ENCODE peak calls at places on chromosomes 13 and 19, in six cellular contexts. One of them, this sample, is unnamed. For H3K4me1, the result is how much of the 10 kb centered on the place peaks cover.

GRCh38 chr13:95643471-95643813 is 1.1 kb downstream of the DZIP1 start:
- DNase-seq in cardiac muscle cell: peak
- DNase-seq in left ventricle myocardium inferior: no peak
- DNase-seq in endothelial cell of umbilical vein: no peak
- DNase-seq in fibroblast of lung: peak
- DNase-seq in HCT116: no peak
- DNase-seq in this sample: no peak

GRCh38 chr19:30711296-30711695 is 339.1 kb downstream of the ZNF536 start:
- DNase-seq in cardiac muscle cell: no peak
- DNase-seq in left ventricle myocardium inferior: no peak
- DNase-seq in endothelial cell of umbilical vein: no peak
- DNase-seq in fibroblast of lung: no peak
- DNase-seq in HCT116: no peak
- DNase-seq in this sample: no peak

GRCh38 chr19:31185261-31185660 is 164.0 kb downstream of the TSHZ3 start:
- DNase-seq in cardiac muscle cell: no peak
- DNase-seq in left ventricle myocardium inferior: no peak
- DNase-seq in endothelial cell of umbilical vein: no peak
- DNase-seq in fibroblast of lung: no peak
- DNase-seq in HCT116: no peak
- DNase-seq in this sample: no peak

GRCh38 chr13:76759877-76760276 is 126.3 kb downstream of the KCTD12 start:
- DNase-seq in cardiac muscle cell: peak
- DNase-seq in left ventricle myocardium inferior: no peak
- DNase-seq in endothelial cell of umbilical vein: no peak
- DNase-seq in fibroblast of lung: peak
- DNase-seq in HCT116: no peak
- DNase-seq in this sample: no peak

GRCh38 chr19:11813801-11814706 is at the start of gene ZNF440:
- DNase-seq in cardiac muscle cell: peak
- DNase-seq in left ventricle myocardium inferior: peak
- DNase-seq in endothelial cell of umbilical vein: peak
- DNase-seq in fibroblast of lung: peak
- DNase-seq in HCT116: peak
- DNase-seq in this sample: peak

GRCh38 chr13:47904239-47904638 is 96.8 kb downstream of the SUCLA2 start:
- DNase-seq in cardiac muscle cell: no peak
- DNase-seq in left ventricle myocardium inferior: no peak
- DNase-seq in endothelial cell of umbilical vein: no peak
- DNase-seq in fibroblast of lung: no peak
- DNase-seq in HCT116: no peak
- DNase-seq in this sample: no peak

GRCh38 chr19:42531313-42531712 is 3.0 kb upstream of the CEACAM1 start:
- DNase-seq in cardiac muscle cell: no peak
- DNase-seq in left ventricle myocardium inferior: no peak
- DNase-seq in endothelial cell of umbilical vein: no peak
- DNase-seq in fibroblast of lung: no peak
- DNase-seq in HCT116: no peak
- DNase-seq in this sample: no peak

GRCh38 chr13:101977475-101977874 is 424.4 kb downstream of the FGF14 start:
- DNase-seq in cardiac muscle cell: no peak
- DNase-seq in left ventricle myocardium inferior: no peak
- DNase-seq in endothelial cell of umbilical vein: no peak
- DNase-seq in fibroblast of lung: no peak
- DNase-seq in HCT116: no peak
- DNase-seq in this sample: no peak

GRCh38 chr13:103539721-103540120 is 473.5 kb upstream of the SLC10A2 start:
- DNase-seq in cardiac muscle cell: no peak
- DNase-seq in left ventricle myocardium inferior: no peak
- DNase-seq in endothelial cell of umbilical vein: no peak
- DNase-seq in fibroblast of lung: no peak
- DNase-seq in HCT116: no peak
- DNase-seq in this sample: no peak

GRCh38 chr19:14519860-14520407 is 1.7 kb upstream of the DNAJB1 start:
- DNase-seq in cardiac muscle cell: no peak
- DNase-seq in left ventricle myocardium inferior: no peak
- DNase-seq in endothelial cell of umbilical vein: peak
- DNase-seq in fibroblast of lung: peak
- DNase-seq in HCT116: peak
- DNase-seq in this sample: no peak

GRCh38 chr13:46747031-46747820 is 49.7 kb downstream of the ESD start:
- DNase-seq in cardiac muscle cell: no peak
- DNase-seq in left ventricle myocardium inferior: no peak
- DNase-seq in endothelial cell of umbilical vein: no peak
- DNase-seq in fibroblast of lung: no peak
- DNase-seq in HCT116: no peak
- DNase-seq in this sample: no peak

GRCh38 chr19:50485284-50485955 is 8.8 kb upstream of the GARIN5A start:
- DNase-seq in cardiac muscle cell: peak
- DNase-seq in left ventricle myocardium inferior: no peak
- DNase-seq in endothelial cell of umbilical vein: no peak
- DNase-seq in fibroblast of lung: no peak
- DNase-seq in HCT116: no peak
- DNase-seq in this sample: peak

GRCh38 chr13:20547479-20547908 is 19.5 kb upstream of the IFT88 start:
- DNase-seq in cardiac muscle cell: no peak
- DNase-seq in left ventricle myocardium inferior: no peak
- DNase-seq in endothelial cell of umbilical vein: no peak
- DNase-seq in fibroblast of lung: no peak
- DNase-seq in HCT116: no peak
- DNase-seq in this sample: no peak

GRCh38 chr13:113935081-113935511 is 38.8 kb downstream of the C13orf46 start:
- DNase-seq in cardiac muscle cell: no peak
- DNase-seq in left ventricle myocardium inferior: no peak
- DNase-seq in endothelial cell of umbilical vein: no peak
- DNase-seq in fibroblast of lung: no peak
- DNase-seq in HCT116: no peak
- DNase-seq in this sample: no peak

GRCh38 chr13:49184621-49185020 is 35.5 kb upstream of the MLNR start:
- DNase-seq in cardiac muscle cell: no peak
- DNase-seq in left ventricle myocardium inferior: no peak
- DNase-seq in endothelial cell of umbilical vein: no peak
- DNase-seq in fibroblast of lung: no peak
- DNase-seq in HCT116: no peak
- DNase-seq in this sample: no peak

GRCh38 chr19:35297515-35297848 is 5.5 kb downstream of the MAG start:
- DNase-seq in cardiac muscle cell: no peak
- DNase-seq in left ventricle myocardium inferior: no peak
- DNase-seq in endothelial cell of umbilical vein: no peak
- DNase-seq in fibroblast of lung: no peak
- DNase-seq in HCT116: no peak
- DNase-seq in this sample: no peak

GRCh38 chr13:61664821-61665705 is 249.4 kb upstream of the PCDH20 start:
- DNase-seq in cardiac muscle cell: no peak
- DNase-seq in left ventricle myocardium inferior: no peak
- DNase-seq in endothelial cell of umbilical vein: no peak
- DNase-seq in fibroblast of lung: no peak
- DNase-seq in HCT116: peak
- DNase-seq in this sample: no peak

GRCh38 chr13:62014299-62014698 is 598.6 kb upstream of the PCDH20 start:
- DNase-seq in cardiac muscle cell: peak
- DNase-seq in left ventricle myocardium inferior: no peak
- DNase-seq in endothelial cell of umbilical vein: peak
- DNase-seq in fibroblast of lung: peak
- DNase-seq in HCT116: peak
- DNase-seq in this sample: no peak

GRCh38 chr13:40464349-40464748 is 202.1 kb downstream of the FOXO1 start:
- DNase-seq in cardiac muscle cell: no peak
- DNase-seq in left ventricle myocardium inferior: no peak
- DNase-seq in endothelial cell of umbilical vein: no peak
- DNase-seq in fibroblast of lung: no peak
- DNase-seq in HCT116: no peak
- DNase-seq in this sample: no peak

GRCh38 chr13:39616087-39616694 is 13.2 kb upstream of the LHFPL6 start:
- DNase-seq in cardiac muscle cell: peak
- DNase-seq in left ventricle myocardium inferior: no peak
- DNase-seq in endothelial cell of umbilical vein: peak
- DNase-seq in fibroblast of lung: peak
- DNase-seq in HCT116: peak
- DNase-seq in this sample: no peak

GRCh38 chr13:30746816-30747215 is 11.5 kb downstream of the ALOX5AP start:
- DNase-seq in cardiac muscle cell: no peak
- DNase-seq in left ventricle myocardium inferior: no peak
- DNase-seq in endothelial cell of umbilical vein: no peak
- DNase-seq in fibroblast of lung: no peak
- DNase-seq in HCT116: no peak
- DNase-seq in this sample: no peak

GRCh38 chr13:103236213-103236612 is 170.0 kb upstream of the SLC10A2 start:
- DNase-seq in cardiac muscle cell: no peak
- DNase-seq in left ventricle myocardium inferior: no peak
- DNase-seq in endothelial cell of umbilical vein: no peak
- DNase-seq in fibroblast of lung: peak
- DNase-seq in HCT116: no peak
- DNase-seq in this sample: no peak

GRCh38 chr13:80224468-80224867 is 116.5 kb downstream of the SPRY2 start:
- DNase-seq in cardiac muscle cell: no peak
- DNase-seq in left ventricle myocardium inferior: no peak
- DNase-seq in endothelial cell of umbilical vein: peak
- DNase-seq in fibroblast of lung: no peak
- DNase-seq in HCT116: no peak
- DNase-seq in this sample: no peak

GRCh38 chr13:111505175-111505777 is 184.8 kb downstream of the TEX29 start:
- DNase-seq in cardiac muscle cell: peak
- DNase-seq in left ventricle myocardium inferior: no peak
- DNase-seq in endothelial cell of umbilical vein: no peak
- DNase-seq in fibroblast of lung: no peak
- DNase-seq in HCT116: peak
- DNase-seq in this sample: no peak

GRCh38 chr13:114311908-114312307 is 2.4 kb upstream of the CHAMP1 start:
- DNase-seq in cardiac muscle cell: no peak
- DNase-seq in left ventricle myocardium inferior: no peak
- DNase-seq in endothelial cell of umbilical vein: no peak
- DNase-seq in fibroblast of lung: no peak
- DNase-seq in HCT116: no peak
- DNase-seq in this sample: no peak

GRCh38 chr19:56877069-56877715 is 36.7 kb upstream of the PEG3 start:
- DNase-seq in cardiac muscle cell: no peak
- DNase-seq in left ventricle myocardium inferior: no peak
- DNase-seq in endothelial cell of umbilical vein: no peak
- DNase-seq in fibroblast of lung: no peak
- DNase-seq in HCT116: no peak
- DNase-seq in this sample: no peak
- H3K4me1 ChIP-seq in cardiac muscle cell: under half
- H3K4me1 ChIP-seq in left ventricle myocardium inferior: under half
- H3K4me1 ChIP-seq in endothelial cell of umbilical vein: under half
- H3K4me1 ChIP-seq in fibroblast of lung: under half
- H3K4me1 ChIP-seq in HCT116: under half
- H3K4me1 ChIP-seq in this sample: under half

DNA sequence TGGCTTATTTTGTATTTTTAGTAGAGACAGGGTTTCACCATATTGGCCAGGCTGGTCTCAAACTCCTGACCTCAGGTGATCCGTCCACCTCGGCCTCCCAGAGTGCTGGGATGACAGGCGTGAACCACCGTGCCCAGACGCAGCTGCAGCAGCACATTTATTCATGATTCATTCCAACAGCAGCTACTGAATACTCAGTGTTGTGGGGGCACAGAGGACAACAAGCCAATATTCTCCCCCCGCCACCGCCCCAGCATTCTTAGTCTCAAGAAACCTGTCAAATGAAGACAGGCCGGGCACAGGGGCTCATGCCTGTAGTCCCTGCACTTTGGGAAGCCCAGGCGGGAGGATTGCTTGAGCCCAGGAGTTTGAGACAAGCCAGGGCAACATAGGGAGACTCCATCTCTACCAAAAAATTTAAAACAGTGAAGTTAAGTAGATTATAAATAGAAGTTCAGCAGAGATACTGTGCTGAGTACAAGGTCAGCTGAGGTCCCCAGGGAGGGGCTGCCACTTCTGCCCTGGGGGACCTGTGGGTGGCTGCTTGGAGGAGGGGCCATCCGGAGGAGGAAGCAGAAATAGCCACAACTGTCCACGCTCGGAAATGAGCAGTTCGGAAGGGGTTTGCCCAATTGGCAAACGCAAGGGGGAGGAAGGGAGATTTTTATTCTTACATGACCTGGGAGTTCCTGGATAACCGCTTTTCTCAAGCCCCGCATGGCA is 4.3 kb downstream of the DOT1L start:
- DNase-seq in cardiac muscle cell: peak
- DNase-seq in left ventricle myocardium inferior: peak
- DNase-seq in endothelial cell of umbilical vein: peak
- DNase-seq in fibroblast of lung: peak
- DNase-seq in HCT116: no peak
- DNase-seq in this sample: peak
- H3K4me1 ChIP-seq in cardiac muscle cell: half or more
- H3K4me1 ChIP-seq in left ventricle myocardium inferior: half or more
- H3K4me1 ChIP-seq in endothelial cell of umbilical vein: under half
- H3K4me1 ChIP-seq in fibroblast of lung: under half
- H3K4me1 ChIP-seq in HCT116: half or more
- H3K4me1 ChIP-seq in this sample: half or more

GRCh38 chr19:54203151-54203611 is 2.5 kb downstream of the RPS9 start:
- DNase-seq in cardiac muscle cell: no peak
- DNase-seq in left ventricle myocardium inferior: no peak
- DNase-seq in endothelial cell of umbilical vein: no peak
- DNase-seq in fibroblast of lung: peak
- DNase-seq in HCT116: no peak
- DNase-seq in this sample: no peak

GRCh38 chr19:54199401-54199800 is 1.3 kb upstream of the RPS9 start:
- DNase-seq in cardiac muscle cell: no peak
- DNase-seq in left ventricle myocardium inferior: no peak
- DNase-seq in endothelial cell of umbilical vein: no peak
- DNase-seq in fibroblast of lung: no peak
- DNase-seq in HCT116: no peak
- DNase-seq in this sample: no peak

GRCh38 chr19:54201980-54202379 is 1.3 kb downstream of the RPS9 start:
- DNase-seq in cardiac muscle cell: no peak
- DNase-seq in left ventricle myocardium inferior: no peak
- DNase-seq in endothelial cell of umbilical vein: no peak
- DNase-seq in fibroblast of lung: no peak
- DNase-seq in HCT116: no peak
- DNase-seq in this sample: no peak

GRCh38 chr19:54204767-54205468 is 4.3 kb downstream of the RPS9 start:
- DNase-seq in cardiac muscle cell: no peak
- DNase-seq in left ventricle myocardium inferior: no peak
- DNase-seq in endothelial cell of umbilical vein: no peak
- DNase-seq in fibroblast of lung: no peak
- DNase-seq in HCT116: no peak
- DNase-seq in this sample: no peak

GRCh38 chr19:54201172-54201701 is 579 bp downstream of the RPS9 start:
- DNase-seq in cardiac muscle cell: no peak
- DNase-seq in left ventricle myocardium inferior: no peak
- DNase-seq in endothelial cell of umbilical vein: no peak
- DNase-seq in fibroblast of lung: no peak
- DNase-seq in HCT116: no peak
- DNase-seq in this sample: peak
- H3K4me1 ChIP-seq in cardiac muscle cell: under half
- H3K4me1 ChIP-seq in left ventricle myocardium inferior: half or more
- H3K4me1 ChIP-seq in endothelial cell of umbilical vein: under half
- H3K4me1 ChIP-seq in fibroblast of lung: under half
- H3K4me1 ChIP-seq in HCT116: under half
- H3K4me1 ChIP-seq in this sample: under half

DNA sequence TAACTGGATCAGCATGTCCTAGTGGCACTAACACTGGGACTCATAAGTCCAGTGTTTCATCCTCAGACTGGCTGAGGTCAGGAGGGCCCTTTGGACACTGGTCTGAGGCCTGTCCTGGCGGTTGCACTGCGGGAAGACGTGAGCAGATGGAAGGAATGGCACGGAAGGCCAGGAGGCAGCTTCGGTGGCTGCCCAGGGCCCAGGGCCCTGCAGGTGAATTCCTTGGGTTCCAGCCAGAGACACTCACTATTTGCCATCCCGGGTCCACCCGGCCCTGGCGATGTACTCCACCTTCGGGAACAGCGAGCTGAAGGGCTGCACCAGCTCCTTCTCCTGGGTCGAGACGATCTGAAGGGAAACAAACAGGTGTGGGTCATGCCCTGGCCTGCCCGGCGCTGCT is 26.3 kb downstream of the DPP9 start:
- DNase-seq in cardiac muscle cell: no peak
- DNase-seq in left ventricle myocardium inferior: no peak
- DNase-seq in endothelial cell of umbilical vein: no peak
- DNase-seq in fibroblast of lung: no peak
- DNase-seq in HCT116: no peak
- DNase-seq in this sample: no peak
- H3K4me1 ChIP-seq in cardiac muscle cell: under half
- H3K4me1 ChIP-seq in left ventricle myocardium inferior: under half
- H3K4me1 ChIP-seq in endothelial cell of umbilical vein: under half
- H3K4me1 ChIP-seq in fibroblast of lung: under half
- H3K4me1 ChIP-seq in HCT116: under half
- H3K4me1 ChIP-seq in this sample: half or more

This sample was measured in psoas muscle.